ENCODE peak calls at places on chromosome 17, in eight cellular contexts. I is sigmoid colon, Q is breast epithelium, M is K562, H is SK-N-SH, N is GM12891, K is prostate gland, D is HCT116. X is an unnamed sample.

GRCh38 chr17:68700391-68700790 is 99.2 kb upstream of the FAM20A start:
- DNase-seq in I (no peak), Q (no peak), M (no peak), H (no peak), N (no peak), K (no peak), D (no peak), X (no peak)

GRCh38 chr17:45783593-45784292 is 377 bp upstream of the CRHR1 start:
- DNase-seq in I (no peak), Q (no peak), M (peak), H (peak), N (peak), K (peak), D (no peak), X (no peak)

GRCh38 chr17:76550712-76551615 is 11.1 kb downstream of the PRCD start:
- DNase-seq in I (no peak), Q (no peak), M (no peak), H (no peak), N (no peak), K (peak), D (no peak), X (no peak)

GRCh38 chr17:38925263-38925995 is at the start of gene LASP1NB:
- DNase-seq in I (no peak), Q (no peak), M (no peak), H (peak), N (no peak), K (no peak), D (no peak), X (peak)

GRCh38 chr17:77875051-77875780 is 83.3 kb upstream of the TNRC6C start:
- DNase-seq in I (no peak), Q (no peak), M (no peak), H (no peak), N (no peak), K (no peak), D (no peak), X (no peak)

GRCh38 chr17:75249564-75249963 is 11.8 kb downstream of the GGA3 start:
- DNase-seq in I (no peak), Q (no peak), M (no peak), H (no peak), N (no peak), K (no peak), D (no peak), X (no peak)

GRCh38 chr17:77285594-77286390 is 145.0 kb downstream of the SEC14L1 start:
- DNase-seq in I (peak), Q (peak), M (no peak), H (peak), N (no peak), K (peak), D (no peak), X (no peak)

GRCh38 chr17:77373298-77374169 is 232.8 kb downstream of the SEC14L1 start:
- DNase-seq in I (peak), Q (no peak), M (no peak), H (peak), N (no peak), K (no peak), D (no peak), X (no peak)

GRCh38 chr17:66326476-66327047 is 24.1 kb downstream of the PRKCA start:
- DNase-seq in I (no peak), Q (no peak), M (no peak), H (peak), N (no peak), K (no peak), D (no peak), X (no peak)

GRCh38 chr17:75147878-75148546 is 6.3 kb downstream of the JPT1 start:
- DNase-seq in I (no peak), Q (no peak), M (no peak), H (no peak), N (no peak), K (no peak), D (no peak), X (no peak)

GRCh38 chr17:68909066-68909465 is 46.1 kb downstream of the ABCA8 start:
- DNase-seq in I (peak), Q (no peak), M (no peak), H (no peak), N (peak), K (peak), D (peak), X (no peak)

GRCh38 chr17:733743-734142 is 1.3 kb downstream of the TLCD3A start:
- DNase-seq in I (no peak), Q (no peak), M (no peak), H (no peak), N (no peak), K (no peak), D (no peak), X (no peak)

GRCh38 chr17:16937431-16937830 is 34.5 kb downstream of the TNFRSF13B start:
- DNase-seq in I (peak), Q (peak), M (no peak), H (no peak), N (no peak), K (no peak), D (no peak), X (no peak)

GRCh38 chr17:60493847-60494321 is 32.2 kb downstream of the APPBP2 start:
- DNase-seq in I (no peak), Q (no peak), M (no peak), H (no peak), N (no peak), K (no peak), D (no peak), X (no peak)

GRCh38 chr17:64202683-64203430 is 60.2 kb downstream of the TEX2 start:
- DNase-seq in I (no peak), Q (no peak), M (no peak), H (peak), N (no peak), K (no peak), D (no peak), X (peak)

GRCh38 chr17:56222255-56222654 is 69.0 kb downstream of the ANKFN1 start:
- DNase-seq in I (no peak), Q (no peak), M (no peak), H (no peak), N (no peak), K (no peak), D (no peak), X (no peak)

GRCh38 chr17:28684963-28685362 is 23.0 kb downstream of the SUPT6H start:
- DNase-seq in I (peak), Q (no peak), M (no peak), H (peak), N (no peak), K (peak), D (no peak), X (no peak)

GRCh38 chr17:59858167-59858790 is 34.5 kb downstream of the TUBD1 start:
- DNase-seq in I (peak), Q (no peak), M (no peak), H (peak), N (no peak), K (no peak), D (no peak), X (no peak)

GRCh38 chr17:77734371-77735050 is 224.0 kb upstream of the TNRC6C start:
- DNase-seq in I (peak), Q (peak), M (peak), H (peak), N (no peak), K (peak), D (no peak), X (peak)

GRCh38 chr17:55430531-55431228 is 9.0 kb upstream of the MMD start:
- DNase-seq in I (no peak), Q (no peak), M (no peak), H (peak), N (no peak), K (no peak), D (no peak), X (no peak)

GRCh38 chr17:17062866-17063265 is 20.6 kb downstream of the MPRIP start:
- DNase-seq in I (peak), Q (peak), M (no peak), H (no peak), N (no peak), K (no peak), D (no peak), X (no peak)

GRCh38 chr17:62628845-62629555 is 1.5 kb downstream of the MRC2 start:
- DNase-seq in I (no peak), Q (no peak), M (no peak), H (peak), N (no peak), K (no peak), D (no peak), X (no peak)

GRCh38 chr17:78670850-78671291 is 93.7 kb upstream of the DNAH17 start:
- DNase-seq in I (no peak), Q (no peak), M (no peak), H (no peak), N (no peak), K (no peak), D (no peak), X (no peak)

GRCh38 chr17:74865504-74866197 is 6.0 kb upstream of the GRIN2C start:
- DNase-seq in I (no peak), Q (no peak), M (no peak), H (no peak), N (no peak), K (no peak), D (no peak), X (no peak)

GRCh38 chr17:77372444-77373297 is 231.9 kb downstream of the SEC14L1 start:
- DNase-seq in I (peak), Q (no peak), M (peak), H (peak), N (peak), K (peak), D (no peak), X (no peak)

GRCh38 chr17:43661699-43662431 is at the start of gene MEOX1:
- DNase-seq in I (no peak), Q (no peak), M (no peak), H (no peak), N (no peak), K (no peak), D (no peak), X (no peak)

GRCh38 chr17:75749545-75750389 is 15.2 kb downstream of the GALK1 start:
- DNase-seq in I (peak), Q (peak), M (peak), H (peak), N (peak), K (peak), D (no peak), X (peak)

GRCh38 chr17:73592531-73592961 is 51.7 kb downstream of the SDK2 start:
- DNase-seq in I (no peak), Q (no peak), M (no peak), H (no peak), N (no peak), K (no peak), D (no peak), X (no peak)

GRCh38 chr17:32627233-32628008 is 140.6 kb downstream of the CDK5R1 start:
- DNase-seq in I (no peak), Q (no peak), M (no peak), H (peak), N (no peak), K (no peak), D (no peak), X (no peak)

GRCh38 chr17:76899414-76899813 is 31.2 kb downstream of the MGAT5B start:
- DNase-seq in I (no peak), Q (no peak), M (no peak), H (no peak), N (no peak), K (no peak), D (no peak), X (no peak)

GRCh38 chr17:56099649-56100048 is 53.6 kb upstream of the ANKFN1 start:
- DNase-seq in I (no peak), Q (no peak), M (no peak), H (no peak), N (no peak), K (no peak), D (no peak), X (no peak)

GRCh38 chr17:28960256-28961106 is 9.2 kb upstream of the PHF12 start:
- DNase-seq in I (peak), Q (peak), M (no peak), H (no peak), N (peak), K (no peak), D (no peak), X (no peak)

GRCh38 chr17:17108681-17109049 is 66.4 kb downstream of the MPRIP start:
- DNase-seq in I (no peak), Q (peak), M (no peak), H (peak), N (no peak), K (peak), D (no peak), X (no peak)

GRCh38 chr17:48472485-48473281 is 42.7 kb upstream of the SKAP1 start:
- DNase-seq in I (no peak), Q (no peak), M (no peak), H (no peak), N (no peak), K (no peak), D (peak), X (no peak)

GRCh38 chr17:35052780-35053179 is 10.7 kb downstream of the RFFL start:
- DNase-seq in I (no peak), Q (no peak), M (no peak), H (no peak), N (no peak), K (no peak), D (no peak), X (no peak)

GRCh38 chr17:35053204-35053603 is 10.3 kb downstream of the RFFL start:
- DNase-seq in I (no peak), Q (no peak), M (no peak), H (no peak), N (no peak), K (no peak), D (no peak), X (no peak)

GRCh38 chr17:35057332-35057915 is 6.1 kb downstream of the RFFL start:
- DNase-seq in I (no peak), Q (no peak), M (no peak), H (no peak), N (no peak), K (no peak), D (no peak), X (no peak)

GRCh38 chr17:35052240-35052608 is 11.3 kb downstream of the RFFL start:
- DNase-seq in I (no peak), Q (no peak), M (no peak), H (no peak), N (no peak), K (no peak), D (no peak), X (no peak)

GRCh38 chr17:35056013-35056412 is 7.5 kb downstream of the RFFL start:
- DNase-seq in I (no peak), Q (no peak), M (no peak), H (no peak), N (no peak), K (no peak), D (no peak), X (no peak)
- TF ChIP-seq POLR2AphosphoS5 in I (no peak), Q (no peak), M (no peak), H (no peak), N (no peak), K (no peak), D (no peak), X (no peak)

GRCh38 chr17:40448639-40449261 is 5.5 kb downstream of the IGFBP4 start:
- DNase-seq in I (no peak), Q (peak), M (no peak), H (no peak), N (no peak), K (no peak), D (no peak), X (no peak)
- TF ChIP-seq POLR2AphosphoS5 in I (no peak), Q (no peak), M (no peak), H (no peak), N (no peak), K (peak), D (no peak), X (peak)

DNA sequence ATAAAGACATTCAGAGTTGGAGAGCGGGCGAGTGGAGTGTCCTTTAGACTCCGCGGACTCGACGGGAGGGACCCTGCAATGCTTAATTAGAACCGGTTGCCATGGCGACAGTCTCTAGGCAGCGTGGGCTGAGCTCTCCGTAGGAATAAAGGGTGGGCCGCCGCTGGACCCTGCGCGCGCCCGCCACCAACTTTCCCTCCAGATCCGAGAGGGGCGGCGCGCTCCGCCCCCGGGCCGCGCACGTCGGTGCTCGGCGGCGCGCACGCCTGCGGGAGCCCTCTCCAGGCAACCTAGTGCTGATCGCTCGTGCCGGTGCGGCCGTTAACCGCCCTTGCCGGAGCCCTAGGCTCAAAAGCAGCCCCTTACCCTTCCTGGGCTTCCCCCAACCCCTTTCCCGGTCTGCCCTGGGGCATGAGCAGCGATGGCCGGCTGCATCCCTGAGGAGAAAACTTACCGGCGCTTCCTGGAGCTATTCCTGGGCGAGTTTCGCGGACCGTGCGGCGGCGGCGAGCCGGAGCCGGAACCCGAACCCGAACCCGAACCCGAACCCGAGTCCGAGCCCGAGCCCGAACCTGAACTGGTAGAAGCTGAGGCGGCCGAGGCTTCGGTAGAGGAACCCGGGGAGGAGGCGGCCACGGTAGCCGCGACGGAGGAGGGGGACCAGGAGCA is at the start of gene PPM1E:
- DNase-seq in I (no peak), Q (no peak), M (peak), H (peak), N (peak), K (peak), D (no peak), X (no peak)
- TF ChIP-seq POLR2AphosphoS5 in I (no peak), Q (no peak), M (no peak), H (peak), N (no peak), K (no peak), D (no peak), X (no peak)

DNA sequence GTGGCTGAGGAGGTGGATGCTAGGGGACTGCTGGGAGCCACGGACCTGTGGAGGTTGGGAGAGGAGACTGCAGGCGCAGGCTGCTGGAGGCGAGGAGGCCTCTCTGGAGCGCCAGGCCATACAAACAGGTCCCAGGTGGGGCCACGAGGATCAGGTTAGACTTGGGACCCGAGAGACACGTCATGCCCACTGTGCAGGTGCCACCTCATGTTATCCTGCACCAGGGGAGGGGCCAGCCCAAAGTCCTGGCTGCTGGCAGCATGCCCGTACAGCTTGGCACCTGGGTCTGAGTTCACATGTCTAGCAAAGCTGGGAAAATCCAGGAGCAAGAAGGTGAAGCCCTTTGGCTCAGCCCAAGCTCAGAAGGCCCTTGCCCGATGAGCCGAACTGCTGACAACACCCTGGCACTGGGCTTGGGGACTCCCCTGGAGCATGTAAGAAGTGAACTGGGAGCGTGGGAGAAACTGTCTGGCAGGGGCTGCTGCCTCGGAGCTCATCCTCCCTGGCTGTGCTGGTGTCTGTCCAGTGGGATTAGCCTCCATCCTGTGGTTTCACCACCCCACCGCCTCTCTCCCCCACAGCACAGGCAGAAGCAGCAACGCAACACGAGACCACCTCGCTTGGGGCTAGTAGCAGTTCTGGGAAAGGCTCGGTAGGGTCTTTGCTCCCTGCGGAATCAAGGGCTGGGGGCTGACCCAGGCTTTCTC is 5.3 kb downstream of the ARHGDIA start:
- DNase-seq in I (no peak), Q (no peak), M (no peak), H (peak), N (no peak), K (no peak), D (no peak), X (no peak)
- TF ChIP-seq POLR2AphosphoS5 in I (no peak), Q (no peak), M (peak), H (peak), N (peak), K (no peak), D (peak), X (peak)

GRCh38 chr17:30477758-30478115 is 529 bp downstream of the GOSR1 start:
- DNase-seq in I (no peak), Q (no peak), M (no peak), H (no peak), N (peak), K (no peak), D (no peak), X (no peak)

GRCh38 chr17:30476726-30477082 is 504 bp upstream of the GOSR1 start:
- DNase-seq in I (no peak), Q (no peak), M (peak), H (no peak), N (no peak), K (no peak), D (no peak), X (no peak)

GRCh38 chr17:30475206-30475605 is 2.0 kb upstream of the GOSR1 start:
- DNase-seq in I (no peak), Q (no peak), M (no peak), H (no peak), N (no peak), K (no peak), D (no peak), X (no peak)

GRCh38 chr17:30472238-30472890 is 4.8 kb upstream of the GOSR1 start:
- DNase-seq in I (no peak), Q (no peak), M (no peak), H (no peak), N (no peak), K (peak), D (no peak), X (no peak)

GRCh38 chr17:30477083-30477757 is at the start of gene GOSR1:
- DNase-seq in I (peak), Q (peak), M (peak), H (peak), N (peak), K (peak), D (peak), X (peak)
- TF ChIP-seq POLR2AphosphoS5 in I (peak), Q (peak), M (peak), H (peak), N (peak), K (peak), D (peak), X (peak)

GRCh38 chr17:82258555-82258954 is 14.9 kb downstream of the CSNK1D start:
- DNase-seq in I (no peak), Q (no peak), M (no peak), H (no peak), N (no peak), K (no peak), D (no peak), X (no peak)
- TF ChIP-seq POLR2AphosphoS5 in I (no peak), Q (no peak), M (no peak), H (no peak), N (peak), K (no peak), D (no peak), X (no peak)

GRCh38 chr17:82012482-82013295 is 10.0 kb downstream of the CENPX start:
- DNase-seq in I (no peak), Q (no peak), M (no peak), H (peak), N (no peak), K (no peak), D (no peak), X (no peak)

GRCh38 chr17:82014971-82015310 is 7.7 kb downstream of the CENPX start:
- DNase-seq in I (no peak), Q (no peak), M (no peak), H (no peak), N (no peak), K (no peak), D (no peak), X (no peak)

GRCh38 chr17:82014432-82014831 is 8.2 kb downstream of the CENPX start:
- DNase-seq in I (no peak), Q (no peak), M (no peak), H (peak), N (no peak), K (no peak), D (no peak), X (no peak)

GRCh38 chr17:82013341-82013740 is 9.3 kb downstream of the CENPX start:
- DNase-seq in I (peak), Q (no peak), M (no peak), H (peak), N (no peak), K (no peak), D (no peak), X (no peak)

DNA sequence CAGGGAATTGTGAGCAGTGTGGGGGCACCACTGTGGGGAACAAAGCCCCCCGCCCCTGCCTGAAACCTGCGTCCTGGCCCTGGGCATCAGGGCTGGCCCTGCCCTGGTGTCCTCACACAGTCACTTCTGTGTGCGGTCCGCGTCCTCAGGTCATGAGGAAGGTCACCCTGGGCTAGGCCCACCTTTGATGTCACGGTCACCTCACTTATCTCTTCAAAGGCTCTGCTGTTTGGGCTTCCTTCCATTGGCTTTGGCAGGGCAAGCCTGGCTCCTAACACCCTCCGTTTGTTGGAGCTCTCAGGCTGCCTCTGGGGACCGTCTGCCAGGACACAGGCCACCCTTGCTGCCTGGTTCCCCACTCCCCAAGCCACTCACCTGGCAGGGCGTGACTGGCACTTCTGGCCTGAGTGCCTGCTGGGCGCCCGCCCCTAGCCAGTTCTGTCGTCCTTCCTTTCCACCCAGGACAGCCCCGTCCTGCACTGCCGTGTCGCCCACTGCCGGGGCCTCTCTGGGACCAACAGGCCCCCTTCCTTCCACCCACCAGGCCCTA is 8.8 kb downstream of the CENPX start:
- DNase-seq in I (no peak), Q (no peak), M (no peak), H (no peak), N (no peak), K (no peak), D (no peak), X (no peak)
- TF ChIP-seq POLR2AphosphoS5 in I (no peak), Q (no peak), M (no peak), H (no peak), N (no peak), K (no peak), D (no peak), X (no peak)